ENCODE peak calls at places on chromosome 21, in six cellular contexts. M is ovary, S is stomach, R is heart left ventricle, L is testis, C is adrenal gland. E is an unnamed sample. For H3K4me1, the result is how much of the 10 kb centered on the place peaks cover.

GRCh38 chr21:35217504-35218060 is 168.5 kb upstream of the RUNX1 start:
- DNase-seq in M (no peak), S (no peak), R (no peak), L (no peak), C (no peak), E (peak)

GRCh38 chr21:38848187-38848609 is 42.5 kb downstream of the ETS2 start:
- DNase-seq in M (peak), S (no peak), R (peak), L (peak), C (no peak), E (no peak)

GRCh38 chr21:45512626-45513002 is 29.6 kb downstream of the SLC19A1 start:
- DNase-seq in M (no peak), S (no peak), R (peak), L (no peak), C (no peak), E (no peak)

GRCh38 chr21:45837936-45838335 is 143.6 kb upstream of the COL6A1 start:
- DNase-seq in M (no peak), S (no peak), R (no peak), L (no peak), C (peak), E (no peak)

GRCh38 chr21:41501919-41502318 is 6.0 kb downstream of the TMPRSS2 start:
- DNase-seq in M (no peak), S (no peak), R (no peak), L (no peak), C (no peak), E (no peak)

GRCh38 chr21:35838987-35839763 is 221.2 kb downstream of the SETD4 start:
- DNase-seq in M (no peak), S (no peak), R (no peak), L (no peak), C (no peak), E (no peak)

GRCh38 chr21:41316200-41316599 is 401 bp upstream of the FAM3B start:
- DNase-seq in M (no peak), S (peak), R (no peak), L (no peak), C (no peak), E (no peak)

GRCh38 chr21:22965455-22966125 is 1967.4 kb downstream of the NCAM2 start:
- DNase-seq in M (no peak), S (no peak), R (no peak), L (no peak), C (no peak), E (no peak)

GRCh38 chr21:36688324-36688723 is 10.6 kb upstream of the SIM2 start:
- DNase-seq in M (no peak), S (no peak), R (no peak), L (no peak), C (no peak), E (peak)

GRCh38 chr21:44815852-44816628 is 1.8 kb downstream of the SUMO3 start:
- DNase-seq in M (no peak), S (no peak), R (no peak), L (no peak), C (no peak), E (no peak)

GRCh38 chr21:28704746-28705145 is 287.9 kb downstream of the LTN1 start:
- DNase-seq in M (no peak), S (no peak), R (peak), L (no peak), C (no peak), E (peak)

GRCh38 chr21:42636535-42636914 is 16.9 kb upstream of the PDE9A start:
- DNase-seq in M (no peak), S (no peak), R (no peak), L (no peak), C (no peak), E (no peak)

GRCh38 chr21:37281579-37281978 is 14.4 kb upstream of the VPS26C start:
- DNase-seq in M (no peak), S (no peak), R (no peak), L (no peak), C (peak), E (no peak)

GRCh38 chr21:35927262-35927661 is 133.1 kb downstream of the SETD4 start:
- DNase-seq in M (no peak), S (no peak), R (no peak), L (no peak), C (no peak), E (no peak)

GRCh38 chr21:45935628-45936027 is 45.9 kb upstream of the COL6A1 start:
- DNase-seq in M (no peak), S (no peak), R (no peak), L (no peak), C (no peak), E (no peak)

GRCh38 chr21:39220150-39220549 is 36.9 kb upstream of the PSMG1 start:
- DNase-seq in M (no peak), S (no peak), R (no peak), L (peak), C (no peak), E (no peak)

GRCh38 chr21:26946744-26947446 is 20.0 kb downstream of the ADAMTS5 start:
- DNase-seq in M (no peak), S (no peak), R (no peak), L (no peak), C (no peak), E (no peak)

GRCh38 chr21:36915701-36916075 is 50.8 kb downstream of the HLCS start:
- DNase-seq in M (no peak), S (no peak), R (no peak), L (no peak), C (no peak), E (no peak)

GRCh38 chr21:45154511-45155508 is 80.4 kb downstream of the ADARB1 start:
- DNase-seq in M (no peak), S (peak), R (no peak), L (peak), C (peak), E (no peak)

GRCh38 chr21:45858180-45858579 is 123.4 kb upstream of the COL6A1 start:
- DNase-seq in M (no peak), S (no peak), R (no peak), L (no peak), C (peak), E (no peak)

GRCh38 chr21:38875694-38876492 is 70.2 kb downstream of the ETS2 start:
- DNase-seq in M (no peak), S (no peak), R (no peak), L (no peak), C (no peak), E (no peak)

GRCh38 chr21:45536301-45537081 is 5.7 kb downstream of the SLC19A1 start:
- DNase-seq in M (no peak), S (peak), R (peak), L (no peak), C (peak), E (peak)

GRCh38 chr21:43775795-43776430 is at the start of gene CSTB:
- DNase-seq in M (peak), S (peak), R (peak), L (peak), C (peak), E (peak)
- TF ChIP-seq POLR2A in M (peak), S (no peak), R (no peak), L (no peak), C (peak), E (peak)

GRCh38 chr21:34021726-34022125 is 51.7 kb upstream of the MRPS6 start:
- DNase-seq in M (no peak), S (no peak), R (no peak), L (no peak), C (no peak), E (no peak)
- H3K4me1 ChIP-seq in M (under half), S (under half), R (half or more), L (under half), C (under half), E (under half)

GRCh38 chr21:32307706-32308105 is 9.1 kb downstream of the MRAP start:
- DNase-seq in M (no peak), S (no peak), R (no peak), L (no peak), C (peak), E (no peak)

GRCh38 chr21:32303385-32303784 is 4.7 kb downstream of the MRAP start:
- DNase-seq in M (no peak), S (no peak), R (no peak), L (no peak), C (peak), E (no peak)

GRCh38 chr21:32308696-32309095 is 10.0 kb downstream of the MRAP start:
- DNase-seq in M (no peak), S (no peak), R (no peak), L (no peak), C (no peak), E (no peak)

GRCh38 chr21:32304998-32305397 is 6.3 kb downstream of the MRAP start:
- DNase-seq in M (no peak), S (no peak), R (no peak), L (no peak), C (peak), E (no peak)

DNA sequence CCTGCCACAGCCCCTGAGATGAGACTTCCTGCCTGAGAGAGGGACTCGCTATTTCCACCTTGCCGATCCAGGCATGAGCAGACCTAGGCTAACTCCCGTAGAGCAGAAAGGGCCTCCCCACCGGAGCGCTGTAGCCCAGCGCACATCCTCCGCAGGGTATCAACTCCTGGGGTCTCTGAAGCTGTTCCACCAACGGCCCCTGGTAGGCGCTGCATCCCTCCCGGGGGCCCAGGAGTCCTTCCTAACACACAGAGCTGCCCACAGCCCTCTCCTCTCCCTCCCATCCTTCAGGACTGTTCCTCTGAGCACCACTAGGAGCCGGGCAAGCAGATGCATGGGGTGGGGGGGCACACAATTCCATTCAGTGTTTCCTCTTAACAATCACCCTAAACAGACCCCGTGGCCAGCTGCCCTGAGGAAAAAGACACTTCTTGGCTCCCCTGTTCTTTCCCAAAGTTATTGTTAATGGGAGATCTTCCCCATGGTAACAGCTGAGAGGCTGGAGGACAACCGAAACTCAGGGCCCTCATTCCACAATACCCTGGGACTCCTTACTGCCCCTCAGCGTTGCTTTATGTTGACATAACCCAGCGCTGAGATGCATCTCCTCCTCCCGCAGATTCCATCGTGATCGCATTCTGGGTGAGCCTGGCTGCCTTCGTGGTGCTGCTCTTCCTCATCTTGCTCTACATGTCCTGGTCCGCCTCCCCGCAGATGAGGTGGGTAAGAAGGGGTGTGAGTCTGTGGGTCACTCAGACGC is 7.5 kb downstream of the MRAP start:
- DNase-seq in M (no peak), S (no peak), R (no peak), L (no peak), C (peak), E (no peak)
- TF ChIP-seq POLR2A in M (no peak), S (no peak), R (no peak), L (no peak), C (no peak), E (no peak)

GRCh38 chr21:15057290-15057689 is 7.5 kb downstream of the NRIP1 start:
- DNase-seq in M (no peak), S (no peak), R (no peak), L (peak), C (no peak), E (no peak)

GRCh38 chr21:15061284-15061683 is 3.5 kb downstream of the NRIP1 start:
- DNase-seq in M (no peak), S (no peak), R (no peak), L (no peak), C (no peak), E (no peak)

GRCh38 chr21:15060776-15061175 is 4.0 kb downstream of the NRIP1 start:
- DNase-seq in M (no peak), S (no peak), R (no peak), L (no peak), C (no peak), E (no peak)

GRCh38 chr21:15058718-15059316 is 6.0 kb downstream of the NRIP1 start:
- DNase-seq in M (no peak), S (no peak), R (no peak), L (no peak), C (no peak), E (no peak)

DNA sequence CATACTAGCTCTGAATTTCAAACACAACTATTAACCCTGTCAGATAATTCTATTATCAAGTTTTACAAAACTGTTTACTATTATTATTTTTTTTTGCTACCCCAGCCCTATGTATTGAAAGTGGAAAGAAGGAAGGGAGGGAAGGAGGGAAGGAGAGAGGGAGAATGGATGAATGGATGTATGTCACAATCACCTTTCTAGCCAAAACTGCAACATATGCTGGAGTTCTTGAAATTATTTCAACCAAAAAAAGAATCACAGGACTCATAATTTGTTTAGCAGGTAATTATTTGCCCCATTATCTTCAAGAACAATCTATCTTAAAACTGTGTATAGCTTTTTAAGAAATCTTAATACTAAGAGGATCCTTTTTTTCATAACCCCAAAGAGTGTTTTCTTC is 5.4 kb downstream of the NRIP1 start:
- DNase-seq in M (no peak), S (no peak), R (no peak), L (no peak), C (no peak), E (no peak)
- H3K4me1 ChIP-seq in M (under half), S (half or more), R (half or more), L (half or more), C (under half), E (half or more)